ENCODE peak calls at places on chromosomes 2 and 18, in four cellular contexts. One of them, this sample, is unnamed.

GRCh38 chr2:30022444-30023071 is 101.2 kb upstream of the ALK start:
- DNase-seq in bronchial epithelial cell: no peak
- DNase-seq in OCI-LY7: peak; percentile 28
- DNase-seq in activated CD8-positive, alpha-beta T cell treated with anti-CD3 and anti-CD28 coated beads for 36 hours: no peak
- DNase-seq in this sample: no peak

GRCh38 chr2:98775146-98775988 is 44.4 kb upstream of the MGAT4A start:
- DNase-seq in activated CD8-positive, alpha-beta T cell treated with anti-CD3 and anti-CD28 coated beads for 36 hours: no peak
- DNase-seq in bronchial epithelial cell: peak; percentile 33
- DNase-seq in OCI-LY7: no peak
- DNase-seq in this sample: no peak

GRCh38 chr18:31409301-31409700 is 32.7 kb downstream of the DSG4 start:
- DNase-seq in bronchial epithelial cell: no peak
- DNase-seq in activated CD8-positive, alpha-beta T cell treated with anti-CD3 and anti-CD28 coated beads for 36 hours: no peak
- DNase-seq in OCI-LY7: no peak
- DNase-seq in this sample: no peak

GRCh38 chr2:55460562-55460961 is 40.9 kb upstream of the CCDC88A start:
- DNase-seq in OCI-LY7: no peak
- DNase-seq in activated CD8-positive, alpha-beta T cell treated with anti-CD3 and anti-CD28 coated beads for 36 hours: no peak
- DNase-seq in bronchial epithelial cell: peak; percentile 32
- DNase-seq in this sample: no peak

GRCh38 chr18:26477828-26478466 is 70.4 kb downstream of the KCTD1 start:
- DNase-seq in activated CD8-positive, alpha-beta T cell treated with anti-CD3 and anti-CD28 coated beads for 36 hours: no peak
- DNase-seq in bronchial epithelial cell: peak; percentile 81
- DNase-seq in OCI-LY7: no peak
- DNase-seq in this sample: no peak

GRCh38 chr18:40851014-40851429 is 1104.0 kb upstream of the PIK3C3 start:
- DNase-seq in OCI-LY7: no peak
- DNase-seq in bronchial epithelial cell: peak; percentile 81
- DNase-seq in activated CD8-positive, alpha-beta T cell treated with anti-CD3 and anti-CD28 coated beads for 36 hours: no peak
- DNase-seq in this sample: no peak

GRCh38 chr2:13638181-13638580 is 921.4 kb downstream of the TRIB2 start:
- DNase-seq in OCI-LY7: no peak
- DNase-seq in bronchial epithelial cell: peak; percentile 97
- DNase-seq in activated CD8-positive, alpha-beta T cell treated with anti-CD3 and anti-CD28 coated beads for 36 hours: no peak
- DNase-seq in this sample: no peak

GRCh38 chr2:112149194-112149593 is 11.0 kb downstream of the FBLN7 start:
- DNase-seq in activated CD8-positive, alpha-beta T cell treated with anti-CD3 and anti-CD28 coated beads for 36 hours: no peak
- DNase-seq in bronchial epithelial cell: no peak
- DNase-seq in OCI-LY7: no peak
- DNase-seq in this sample: peak; percentile 44

GRCh38 chr2:97951155-97951670 is 44.5 kb downstream of the TMEM131 start:
- DNase-seq in activated CD8-positive, alpha-beta T cell treated with anti-CD3 and anti-CD28 coated beads for 36 hours: peak; percentile 20
- DNase-seq in bronchial epithelial cell: peak; percentile 10
- DNase-seq in OCI-LY7: no peak
- DNase-seq in this sample: no peak

GRCh38 chr2:147792966-147793617 is 51.7 kb upstream of the ACVR2A start:
- DNase-seq in activated CD8-positive, alpha-beta T cell treated with anti-CD3 and anti-CD28 coated beads for 36 hours: no peak
- DNase-seq in OCI-LY7: no peak
- DNase-seq in bronchial epithelial cell: no peak
- DNase-seq in this sample: no peak

GRCh38 chr2:63879876-63880433 is 38.3 kb downstream of the UGP2 start:
- DNase-seq in activated CD8-positive, alpha-beta T cell treated with anti-CD3 and anti-CD28 coated beads for 36 hours: no peak
- DNase-seq in bronchial epithelial cell: no peak
- DNase-seq in OCI-LY7: no peak
- DNase-seq in this sample: no peak

GRCh38 chr2:118696786-118697465 is 150.5 kb downstream of the EN1 start:
- DNase-seq in activated CD8-positive, alpha-beta T cell treated with anti-CD3 and anti-CD28 coated beads for 36 hours: no peak
- DNase-seq in bronchial epithelial cell: no peak
- DNase-seq in OCI-LY7: no peak
- DNase-seq in this sample: no peak

GRCh38 chr18:63646916-63647315 is 2.9 kb upstream of the SERPINB4 start:
- DNase-seq in bronchial epithelial cell: peak; percentile 37
- DNase-seq in OCI-LY7: no peak
- DNase-seq in activated CD8-positive, alpha-beta T cell treated with anti-CD3 and anti-CD28 coated beads for 36 hours: no peak
- DNase-seq in this sample: no peak

GRCh38 chr2:179550214-179550613 is 285.6 kb upstream of the SESTD1 start:
- DNase-seq in OCI-LY7: no peak
- DNase-seq in activated CD8-positive, alpha-beta T cell treated with anti-CD3 and anti-CD28 coated beads for 36 hours: no peak
- DNase-seq in bronchial epithelial cell: no peak
- DNase-seq in this sample: no peak

GRCh38 chr2:33083671-33084387 is 137.1 kb downstream of the LTBP1 start:
- DNase-seq in bronchial epithelial cell: no peak
- DNase-seq in OCI-LY7: peak; percentile 67
- DNase-seq in activated CD8-positive, alpha-beta T cell treated with anti-CD3 and anti-CD28 coated beads for 36 hours: no peak
- DNase-seq in this sample: no peak

GRCh38 chr2:73851274-73851673 is 22.5 kb downstream of the STAMBP start:
- DNase-seq in OCI-LY7: peak; percentile 30
- DNase-seq in activated CD8-positive, alpha-beta T cell treated with anti-CD3 and anti-CD28 coated beads for 36 hours: peak; percentile 21
- DNase-seq in bronchial epithelial cell: peak; percentile 39
- DNase-seq in this sample: no peak
- TF ChIP-seq CTCF in OCI-LY7: peak; percentile 70
- TF ChIP-seq CTCF in activated CD8-positive, alpha-beta T cell treated with anti-CD3 and anti-CD28 coated beads for 36 hours: peak; percentile 17
- TF ChIP-seq CTCF in bronchial epithelial cell: peak; percentile 52
- TF ChIP-seq CTCF in this sample: peak; percentile 37

DNA sequence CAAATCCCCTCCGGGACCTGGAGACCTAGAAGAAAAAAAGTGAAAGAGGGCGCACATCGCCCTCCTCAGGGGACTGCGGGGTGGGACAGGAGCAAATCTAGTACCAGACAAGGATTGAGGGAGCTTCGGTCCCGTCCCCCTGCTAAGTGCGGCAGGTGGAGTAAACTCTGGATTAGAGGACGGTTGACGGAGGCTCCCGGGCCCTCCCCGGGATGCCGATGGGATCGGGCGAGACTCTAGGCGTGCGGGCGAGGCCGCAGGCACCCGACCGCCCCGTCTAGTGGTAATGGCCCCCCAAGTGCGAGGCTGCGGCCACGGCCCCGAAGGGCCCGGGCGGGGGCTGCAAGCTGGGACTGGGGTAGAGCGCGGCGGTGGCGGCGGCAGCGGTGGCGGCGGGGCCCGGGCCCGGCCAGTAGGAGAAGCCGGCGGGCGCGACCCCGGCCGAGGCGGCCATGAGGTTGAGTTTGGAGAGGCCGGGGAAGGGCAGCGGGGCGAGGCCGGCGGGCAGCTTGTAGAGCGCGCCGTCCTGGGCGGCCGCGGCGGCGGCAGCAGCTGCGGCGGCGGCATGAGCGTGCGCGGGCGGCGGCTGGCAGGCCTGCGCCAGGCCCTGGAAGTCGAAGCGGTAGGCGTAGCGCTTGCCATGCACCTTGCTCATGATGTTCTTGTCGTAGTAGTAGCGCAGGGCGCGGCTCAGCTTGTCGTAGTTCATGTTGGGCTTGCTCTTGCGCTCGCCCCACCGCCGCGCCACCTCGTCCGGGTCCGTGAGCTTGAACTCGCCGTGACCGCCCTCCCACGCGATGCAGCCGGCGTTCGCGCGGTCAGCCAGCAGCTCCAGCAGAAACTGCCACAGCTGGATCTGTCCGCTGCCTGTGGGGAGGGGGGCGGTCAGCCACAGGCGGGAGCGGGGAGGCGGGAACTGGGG is 3.3 kb downstream of the FEV start:
- DNase-seq in OCI-LY7: no peak
- DNase-seq in activated CD8-positive, alpha-beta T cell treated with anti-CD3 and anti-CD28 coated beads for 36 hours: peak; percentile 61
- DNase-seq in bronchial epithelial cell: peak; percentile 20
- DNase-seq in this sample: peak; percentile 82
- TF ChIP-seq CTCF in OCI-LY7: peak; percentile 33
- TF ChIP-seq CTCF in activated CD8-positive, alpha-beta T cell treated with anti-CD3 and anti-CD28 coated beads for 36 hours: no peak
- TF ChIP-seq CTCF in bronchial epithelial cell: no peak
- TF ChIP-seq CTCF in this sample: no peak

DNA sequence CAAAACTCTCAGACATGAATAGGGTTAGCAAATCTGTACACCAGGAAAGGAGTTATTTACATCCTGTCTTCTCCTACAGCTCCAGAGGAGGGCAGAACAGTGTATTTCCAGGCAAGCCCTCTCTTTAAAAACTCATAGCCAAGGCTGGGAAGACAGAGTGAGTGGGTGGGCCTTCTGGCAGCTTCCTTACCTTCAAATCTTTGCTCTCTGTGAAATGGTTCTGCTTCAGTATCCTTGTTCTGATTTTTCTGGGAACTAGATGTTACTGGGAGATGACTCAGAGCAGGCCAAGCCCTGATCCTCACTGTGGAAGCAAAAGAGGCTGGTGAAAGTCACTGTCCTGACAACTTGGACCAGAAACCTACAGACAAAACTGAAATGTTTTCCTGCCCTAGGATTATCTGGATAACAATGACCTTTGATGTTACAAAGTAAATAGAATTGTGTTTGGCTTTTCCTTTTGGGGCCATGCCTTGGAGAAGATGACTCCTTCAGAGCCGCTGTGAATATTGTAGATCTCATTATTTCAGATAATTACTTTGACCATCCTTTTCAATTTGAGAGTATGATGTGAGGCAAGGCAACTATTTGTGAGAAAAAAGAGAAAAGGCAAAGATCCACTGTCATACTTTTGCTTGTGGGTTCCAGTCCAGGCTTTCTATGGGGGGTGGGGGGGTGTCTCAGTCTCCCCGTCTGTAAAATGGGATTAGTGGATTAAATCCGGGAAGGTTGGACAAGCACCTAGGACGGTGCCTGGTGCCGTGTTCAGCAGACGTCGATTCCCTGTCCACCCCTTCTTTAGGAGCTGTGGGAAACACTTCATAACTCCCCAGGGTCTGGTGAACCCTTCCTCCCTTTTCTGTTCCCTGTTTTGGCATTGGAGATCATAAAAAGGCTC is 644 bp upstream of the QPCT start:
- DNase-seq in OCI-LY7: peak; percentile 47
- DNase-seq in activated CD8-positive, alpha-beta T cell treated with anti-CD3 and anti-CD28 coated beads for 36 hours: no peak
- DNase-seq in bronchial epithelial cell: peak; percentile 50
- DNase-seq in this sample: no peak
- TF ChIP-seq CTCF in OCI-LY7: peak; percentile 71
- TF ChIP-seq CTCF in activated CD8-positive, alpha-beta T cell treated with anti-CD3 and anti-CD28 coated beads for 36 hours: no peak
- TF ChIP-seq CTCF in bronchial epithelial cell: peak; percentile 22
- TF ChIP-seq CTCF in this sample: peak; percentile 61

DNA sequence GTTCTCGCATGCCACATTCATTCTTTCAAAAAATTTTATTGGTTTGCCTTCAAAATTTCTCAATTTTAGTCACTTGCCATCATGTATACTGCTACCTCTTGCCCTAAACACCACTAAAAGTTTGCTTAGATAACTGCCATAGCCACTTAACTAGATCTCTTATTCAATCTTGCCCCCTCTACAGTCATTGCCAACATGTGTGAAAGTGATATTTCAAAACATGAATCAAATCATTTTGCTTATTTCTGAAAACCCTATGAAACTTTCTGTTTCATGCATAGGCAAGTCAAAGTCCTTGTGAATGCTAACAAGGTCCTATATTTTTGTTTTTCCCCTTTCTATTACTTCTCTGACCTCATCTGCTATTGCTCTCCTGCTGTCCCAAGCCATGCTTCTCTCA is 397.1 kb downstream of the KCNJ3 start:
- DNase-seq in bronchial epithelial cell: no peak
- DNase-seq in OCI-LY7: no peak
- DNase-seq in activated CD8-positive, alpha-beta T cell treated with anti-CD3 and anti-CD28 coated beads for 36 hours: no peak
- DNase-seq in this sample: no peak
- TF ChIP-seq CTCF in bronchial epithelial cell: no peak
- TF ChIP-seq CTCF in OCI-LY7: no peak
- TF ChIP-seq CTCF in activated CD8-positive, alpha-beta T cell treated with anti-CD3 and anti-CD28 coated beads for 36 hours: no peak
- TF ChIP-seq CTCF in this sample: no peak

GRCh38 chr2:42659601-42660000 is 91.2 kb downstream of the MTA3 start:
- DNase-seq in activated CD8-positive, alpha-beta T cell treated with anti-CD3 and anti-CD28 coated beads for 36 hours: no peak
- DNase-seq in OCI-LY7: no peak
- DNase-seq in bronchial epithelial cell: no peak
- DNase-seq in this sample: no peak

GRCh38 chr2:42663106-42663755 is 94.8 kb downstream of the MTA3 start:
- DNase-seq in activated CD8-positive, alpha-beta T cell treated with anti-CD3 and anti-CD28 coated beads for 36 hours: peak; percentile 71
- DNase-seq in bronchial epithelial cell: peak; percentile 66
- DNase-seq in OCI-LY7: peak; percentile 83
- DNase-seq in this sample: no peak

GRCh38 chr2:42663828-42664227 is 95.4 kb downstream of the MTA3 start:
- DNase-seq in bronchial epithelial cell: no peak
- DNase-seq in activated CD8-positive, alpha-beta T cell treated with anti-CD3 and anti-CD28 coated beads for 36 hours: no peak
- DNase-seq in OCI-LY7: peak; percentile 13
- DNase-seq in this sample: no peak
- TF ChIP-seq CTCF in bronchial epithelial cell: no peak
- TF ChIP-seq CTCF in activated CD8-positive, alpha-beta T cell treated with anti-CD3 and anti-CD28 coated beads for 36 hours: no peak
- TF ChIP-seq CTCF in OCI-LY7: no peak
- TF ChIP-seq CTCF in this sample: no peak

GRCh38 chr2:207338220-207338607 is 172.5 kb upstream of the KLF7 start:
- DNase-seq in bronchial epithelial cell: no peak
- DNase-seq in activated CD8-positive, alpha-beta T cell treated with anti-CD3 and anti-CD28 coated beads for 36 hours: peak; percentile 24
- DNase-seq in OCI-LY7: no peak
- DNase-seq in this sample: no peak

GRCh38 chr2:207337234-207338219 is 171.8 kb upstream of the KLF7 start:
- DNase-seq in bronchial epithelial cell: peak; percentile 100
- DNase-seq in activated CD8-positive, alpha-beta T cell treated with anti-CD3 and anti-CD28 coated beads for 36 hours: no peak
- DNase-seq in OCI-LY7: no peak
- DNase-seq in this sample: no peak

GRCh38 chr2:207338610-207339009 is 172.9 kb upstream of the KLF7 start:
- DNase-seq in OCI-LY7: no peak
- DNase-seq in activated CD8-positive, alpha-beta T cell treated with anti-CD3 and anti-CD28 coated beads for 36 hours: no peak
- DNase-seq in bronchial epithelial cell: no peak
- DNase-seq in this sample: no peak

GRCh38 chr2:207341114-207341750 is 175.5 kb upstream of the KLF7 start:
- DNase-seq in OCI-LY7: no peak
- DNase-seq in bronchial epithelial cell: no peak
- DNase-seq in activated CD8-positive, alpha-beta T cell treated with anti-CD3 and anti-CD28 coated beads for 36 hours: no peak
- DNase-seq in this sample: no peak

GRCh38 chr2:207341816-207342215 is 176.1 kb upstream of the KLF7 start:
- DNase-seq in activated CD8-positive, alpha-beta T cell treated with anti-CD3 and anti-CD28 coated beads for 36 hours: no peak
- DNase-seq in bronchial epithelial cell: no peak
- DNase-seq in OCI-LY7: no peak
- DNase-seq in this sample: no peak
- TF ChIP-seq CTCF in activated CD8-positive, alpha-beta T cell treated with anti-CD3 and anti-CD28 coated beads for 36 hours: no peak
- TF ChIP-seq CTCF in bronchial epithelial cell: no peak
- TF ChIP-seq CTCF in OCI-LY7: no peak
- TF ChIP-seq CTCF in this sample: no peak

This sample was measured in chondrocyte.